ENCODE peak calls at places on chromosomes 1 and 21, in ten cellular contexts. F, Z, D, G, Y, O, T, V, Q and P are unnamed samples.

GRCh38 chr1:116988908-116989307 is 12.7 kb upstream of the CD101 start:
- DNase-seq in F (no peak), Z (no peak), D (peak; percentile 67), G (no peak), Y (no peak), O (no peak), T (no peak), V (no peak), Q (peak; percentile 18), P (no peak)

GRCh38 chr1:203744008-203744972 is 20.7 kb upstream of the LAX1 start:
- DNase-seq in F (peak; percentile 61), Z (peak; percentile 89), D (peak; percentile 30), G (peak; percentile 19), Y (no peak), O (peak; percentile 66), T (no peak), V (peak; percentile 28), Q (peak; percentile 36), P (no peak)

GRCh38 chr1:111733183-111733995 is 5.8 kb downstream of the INKA2 start:
- DNase-seq in F (peak; percentile 81), Z (no peak), D (peak; percentile 58), G (no peak), Y (no peak), O (no peak), T (peak; percentile 90), V (peak; percentile 86), Q (peak; percentile 36), P (no peak)

GRCh38 chr1:223702735-223703667 is 9.3 kb upstream of the CAPN2 start:
- DNase-seq in F (no peak), Z (no peak), D (peak; percentile 66), G (no peak), Y (no peak), O (no peak), T (no peak), V (no peak), Q (no peak), P (no peak)

GRCh38 chr1:235758931-235759330 is 107.8 kb downstream of the LYST start:
- DNase-seq in F (peak; percentile 17), Z (no peak), D (no peak), G (no peak), Y (no peak), O (no peak), T (no peak), V (peak; percentile 77), Q (no peak), P (no peak)

GRCh38 chr1:3038571-3039181 is 17.4 kb downstream of the ACTRT2 start:
- DNase-seq in F (no peak), Z (peak; percentile 58), D (no peak), G (no peak), Y (peak; percentile 65), O (no peak), T (no peak), V (no peak), Q (no peak), P (no peak)

GRCh38 chr1:115973154-115973553 is 3.2 kb upstream of the SLC22A15 start:
- DNase-seq in F (no peak), Z (no peak), D (no peak), G (no peak), Y (no peak), O (no peak), T (no peak), V (no peak), Q (no peak), P (no peak)

GRCh38 chr1:19163261-19163660 is 46.8 kb downstream of the UBR4 start:
- DNase-seq in F (no peak), Z (no peak), D (peak; percentile 77), G (no peak), Y (no peak), O (peak; percentile 20), T (peak; percentile 70), V (peak; percentile 66), Q (no peak), P (no peak)

GRCh38 chr21:44475266-44475665 is 20.0 kb downstream of the LRRC3 start:
- DNase-seq in F (no peak), Z (peak; percentile 46), D (no peak), G (no peak), Y (no peak), O (no peak), T (no peak), V (no peak), Q (no peak), P (no peak)

GRCh38 chr21:37767984-37768383 is 148.3 kb downstream of the KCNJ6 start:
- DNase-seq in F (no peak), Z (no peak), D (peak; percentile 12), G (no peak), Y (no peak), O (no peak), T (no peak), V (peak; percentile 45), Q (no peak), P (no peak)

GRCh38 chr1:182317489-182318180 is 74.0 kb downstream of the GLUL start:
- DNase-seq in F (no peak), Z (no peak), D (no peak), G (no peak), Y (no peak), O (no peak), T (no peak), V (no peak), Q (peak; percentile 13), P (no peak)

DNA sequence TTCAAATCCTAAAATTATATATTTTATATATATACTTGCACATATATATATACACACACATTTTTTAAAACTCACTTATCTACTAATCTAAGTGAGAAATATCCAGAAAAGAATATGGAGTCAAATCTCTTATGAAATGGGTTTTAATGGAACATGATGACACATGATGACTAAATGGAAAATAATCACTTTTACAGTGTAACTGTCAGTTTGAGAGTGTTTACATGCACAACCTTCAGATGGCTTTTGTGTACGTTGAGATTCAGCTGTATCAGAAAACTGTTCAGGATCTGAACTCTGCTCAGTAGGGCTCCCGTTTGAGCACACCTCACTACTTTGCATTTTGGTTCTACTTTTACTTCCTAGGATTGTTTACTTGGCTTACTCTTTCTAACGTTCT is 189.8 kb downstream of the DNAH14 start:
- DNase-seq in F (no peak), Z (no peak), D (no peak), G (no peak), Y (no peak), O (no peak), T (no peak), V (no peak), Q (no peak), P (no peak)
- TF ChIP-seq CTCF in F (no peak), Z (no peak), D (no peak), G (no peak), Y (no peak), O (no peak), T (no peak), V (no peak), Q (no peak), P (no peak)

DNA sequence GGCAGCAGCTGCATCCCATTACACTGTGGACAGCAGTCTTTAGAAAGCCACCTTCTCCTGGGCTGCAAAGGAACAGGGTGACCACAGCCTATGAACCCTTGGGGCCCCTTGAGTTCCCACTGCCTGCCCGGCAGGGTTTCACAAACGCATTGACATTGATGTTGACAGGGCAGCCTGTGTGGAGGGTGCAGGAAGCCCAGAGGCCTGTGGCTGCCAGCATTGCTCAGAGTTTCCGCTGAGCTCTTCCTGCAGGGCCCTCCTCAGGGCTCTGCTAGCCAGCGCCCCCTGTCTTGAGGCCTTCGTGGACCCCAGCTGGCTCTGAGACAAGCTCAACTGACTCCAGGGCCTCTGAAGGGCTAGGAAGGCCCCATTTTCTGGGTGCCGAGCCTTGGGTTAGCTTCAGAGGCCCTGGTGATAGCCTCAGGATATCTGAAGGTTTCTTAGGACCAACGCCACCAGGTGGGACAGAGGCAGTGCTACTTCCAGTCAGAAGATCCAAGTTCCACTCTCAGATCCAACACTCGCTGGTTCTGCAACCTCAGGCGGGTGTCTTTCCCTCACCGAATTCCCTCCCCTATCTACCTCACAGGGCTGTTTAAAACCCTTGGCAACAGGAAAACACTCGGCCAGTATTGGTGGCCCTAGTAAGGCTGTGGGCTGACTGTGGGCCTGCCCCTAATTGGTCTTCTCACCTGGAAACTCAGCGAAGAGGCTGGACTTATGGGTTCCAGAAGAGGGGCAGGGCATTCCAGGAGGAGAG is 27.2 kb upstream of the EPS8L3 start:
- DNase-seq in F (peak; percentile 66), Z (peak; percentile 61), D (peak; percentile 50), G (peak; percentile 40), Y (peak; percentile 60), O (peak; percentile 8), T (no peak), V (peak; percentile 88), Q (peak; percentile 60), P (peak; percentile 74)
- TF ChIP-seq CTCF in F (peak; percentile 70), Z (no peak), D (no peak), G (peak; percentile 14), Y (peak; percentile 26), O (no peak), T (peak; percentile 36), V (peak; percentile 70), Q (no peak), P (peak; percentile 74)

GRCh38 chr1:34279971-34280370 is 103.3 kb downstream of the C1orf94 start:
- DNase-seq in F (no peak), Z (no peak), D (no peak), G (no peak), Y (no peak), O (no peak), T (no peak), V (no peak), Q (no peak), P (no peak)

GRCh38 chr1:34275150-34275549 is 98.4 kb downstream of the C1orf94 start:
- DNase-seq in F (no peak), Z (no peak), D (no peak), G (no peak), Y (no peak), O (no peak), T (no peak), V (no peak), Q (no peak), P (no peak)

GRCh38 chr1:34277150-34277549 is 100.4 kb downstream of the C1orf94 start:
- DNase-seq in F (no peak), Z (no peak), D (no peak), G (no peak), Y (no peak), O (no peak), T (no peak), V (no peak), Q (no peak), P (no peak)

GRCh38 chr1:34283142-34283541 is 106.4 kb downstream of the C1orf94 start:
- DNase-seq in F (no peak), Z (no peak), D (no peak), G (no peak), Y (no peak), O (no peak), T (no peak), V (no peak), Q (no peak), P (no peak)

GRCh38 chr1:34280509-34280908 is 103.8 kb downstream of the C1orf94 start:
- DNase-seq in F (no peak), Z (no peak), D (no peak), G (no peak), Y (no peak), O (no peak), T (no peak), V (no peak), Q (no peak), P (no peak)
- TF ChIP-seq CTCF in F (no peak), Z (no peak), D (no peak), G (no peak), Y (no peak), O (no peak), T (no peak), V (no peak), Q (no peak), P (no peak)

DNA sequence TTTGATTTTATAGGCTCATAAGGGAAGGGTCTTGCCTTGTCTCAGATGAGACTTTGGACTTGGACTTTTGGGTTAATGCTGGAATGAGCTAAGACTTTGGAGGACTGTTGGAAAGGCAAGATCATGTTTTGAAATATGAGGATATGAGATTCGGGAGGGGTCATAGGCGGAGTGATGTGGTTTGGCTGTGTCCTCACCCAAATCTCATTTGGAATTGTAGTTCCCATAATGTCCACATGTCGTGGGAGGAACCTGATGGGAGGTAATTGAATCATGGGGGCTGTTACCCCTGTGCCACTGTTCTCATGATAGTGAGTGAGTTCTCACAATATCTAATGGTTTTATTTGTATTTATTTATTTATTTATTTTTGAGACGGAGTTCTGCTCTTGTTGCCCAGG is 6.9 kb upstream of the CSDE1 start:
- DNase-seq in F (no peak), Z (no peak), D (no peak), G (no peak), Y (no peak), O (no peak), T (no peak), V (no peak), Q (no peak), P (no peak)
- TF ChIP-seq CTCF in F (no peak), Z (no peak), D (no peak), G (no peak), Y (peak; percentile 59), O (no peak), T (no peak), V (no peak), Q (no peak), P (no peak)